ENCODE peak calls at places on chromosomes 5 and 9, in nine cellular contexts. One of them, this sample, is unnamed.

GRCh38 chr9:131668439-131669233 is 71.2 kb downstream of the RAPGEF1 start:
- DNase-seq in hepatic stellate cell: peak; percentile 77
- DNase-seq in germinal center: peak; percentile 64
- DNase-seq in NCI-H1417: no peak
- DNase-seq in activated CD8-positive, alpha-beta memory T cell treated with anti-CD3 and anti-CD28 coated beads, Interleukin-2, amount 50 U/mL, for 48 hours: peak; percentile 85
- DNase-seq in epithelial cell of esophagus: no peak
- DNase-seq in left cardiac atrium: no peak
- DNase-seq in NCI-H1694: no peak
- DNase-seq in activated CD8-positive, alpha-beta T cell treated with anti-CD3 and anti-CD28 coated beads for 36 hours: peak; percentile 87
- DNase-seq in this sample: no peak

GRCh38 chr5:132420706-132421272 is 51.3 kb downstream of the SLC22A5 start:
- DNase-seq in hepatic stellate cell: no peak
- DNase-seq in germinal center: peak; percentile 59
- DNase-seq in NCI-H1417: no peak
- DNase-seq in activated CD8-positive, alpha-beta memory T cell treated with anti-CD3 and anti-CD28 coated beads, Interleukin-2, amount 50 U/mL, for 48 hours: peak; percentile 57
- DNase-seq in epithelial cell of esophagus: no peak
- DNase-seq in left cardiac atrium: no peak
- DNase-seq in NCI-H1694: no peak
- DNase-seq in activated CD8-positive, alpha-beta T cell treated with anti-CD3 and anti-CD28 coated beads for 36 hours: peak; percentile 41
- DNase-seq in this sample: no peak

GRCh38 chr9:12730198-12730597 is 37.0 kb downstream of the TYRP1 start:
- DNase-seq in hepatic stellate cell: no peak
- DNase-seq in germinal center: no peak
- DNase-seq in NCI-H1417: no peak
- DNase-seq in activated CD8-positive, alpha-beta memory T cell treated with anti-CD3 and anti-CD28 coated beads, Interleukin-2, amount 50 U/mL, for 48 hours: no peak
- DNase-seq in epithelial cell of esophagus: no peak
- DNase-seq in left cardiac atrium: no peak
- DNase-seq in NCI-H1694: no peak
- DNase-seq in activated CD8-positive, alpha-beta T cell treated with anti-CD3 and anti-CD28 coated beads for 36 hours: no peak
- DNase-seq in this sample: no peak

GRCh38 chr9:110050925-110051355 is 157.0 kb downstream of the C9orf152 start:
- DNase-seq in hepatic stellate cell: peak; percentile 74
- DNase-seq in germinal center: peak; percentile 27
- DNase-seq in NCI-H1417: no peak
- DNase-seq in activated CD8-positive, alpha-beta memory T cell treated with anti-CD3 and anti-CD28 coated beads, Interleukin-2, amount 50 U/mL, for 48 hours: no peak
- DNase-seq in epithelial cell of esophagus: peak; percentile 96
- DNase-seq in left cardiac atrium: peak; percentile 45
- DNase-seq in NCI-H1694: no peak
- DNase-seq in activated CD8-positive, alpha-beta T cell treated with anti-CD3 and anti-CD28 coated beads for 36 hours: peak; percentile 31
- DNase-seq in this sample: peak; percentile 87

GRCh38 chr9:31519826-31520225 is 864.6 kb upstream of the ACO1 start:
- DNase-seq in hepatic stellate cell: no peak
- DNase-seq in germinal center: no peak
- DNase-seq in NCI-H1417: no peak
- DNase-seq in activated CD8-positive, alpha-beta memory T cell treated with anti-CD3 and anti-CD28 coated beads, Interleukin-2, amount 50 U/mL, for 48 hours: no peak
- DNase-seq in epithelial cell of esophagus: no peak
- DNase-seq in left cardiac atrium: no peak
- DNase-seq in NCI-H1694: no peak
- DNase-seq in activated CD8-positive, alpha-beta T cell treated with anti-CD3 and anti-CD28 coated beads for 36 hours: no peak
- DNase-seq in this sample: no peak

GRCh38 chr9:97880336-97880735 is 27.3 kb downstream of the FOXE1 start:
- DNase-seq in hepatic stellate cell: no peak
- DNase-seq in germinal center: no peak
- DNase-seq in NCI-H1417: no peak
- DNase-seq in activated CD8-positive, alpha-beta memory T cell treated with anti-CD3 and anti-CD28 coated beads, Interleukin-2, amount 50 U/mL, for 48 hours: no peak
- DNase-seq in epithelial cell of esophagus: no peak
- DNase-seq in left cardiac atrium: no peak
- DNase-seq in NCI-H1694: no peak
- DNase-seq in activated CD8-positive, alpha-beta T cell treated with anti-CD3 and anti-CD28 coated beads for 36 hours: no peak
- DNase-seq in this sample: no peak

GRCh38 chr5:147635882-147636531 is 126.1 kb upstream of the DPYSL3 start:
- DNase-seq in hepatic stellate cell: no peak
- DNase-seq in germinal center: no peak
- DNase-seq in NCI-H1417: no peak
- DNase-seq in activated CD8-positive, alpha-beta memory T cell treated with anti-CD3 and anti-CD28 coated beads, Interleukin-2, amount 50 U/mL, for 48 hours: no peak
- DNase-seq in epithelial cell of esophagus: peak; percentile 5
- DNase-seq in left cardiac atrium: no peak
- DNase-seq in NCI-H1694: no peak
- DNase-seq in activated CD8-positive, alpha-beta T cell treated with anti-CD3 and anti-CD28 coated beads for 36 hours: no peak
- DNase-seq in this sample: no peak

GRCh38 chr5:93192107-93192506 is 388.9 kb downstream of the NR2F1-AS1 start:
- DNase-seq in hepatic stellate cell: peak; percentile 39
- DNase-seq in germinal center: no peak
- DNase-seq in NCI-H1417: no peak
- DNase-seq in activated CD8-positive, alpha-beta memory T cell treated with anti-CD3 and anti-CD28 coated beads, Interleukin-2, amount 50 U/mL, for 48 hours: no peak
- DNase-seq in epithelial cell of esophagus: peak; percentile 78
- DNase-seq in left cardiac atrium: no peak
- DNase-seq in NCI-H1694: no peak
- DNase-seq in activated CD8-positive, alpha-beta T cell treated with anti-CD3 and anti-CD28 coated beads for 36 hours: no peak
- DNase-seq in this sample: peak; percentile 73

GRCh38 chr9:116297346-116297745 is 143.8 kb downstream of the PAPPA start:
- DNase-seq in hepatic stellate cell: no peak
- DNase-seq in germinal center: no peak
- DNase-seq in NCI-H1417: no peak
- DNase-seq in activated CD8-positive, alpha-beta memory T cell treated with anti-CD3 and anti-CD28 coated beads, Interleukin-2, amount 50 U/mL, for 48 hours: no peak
- DNase-seq in epithelial cell of esophagus: no peak
- DNase-seq in left cardiac atrium: no peak
- DNase-seq in NCI-H1694: no peak
- DNase-seq in activated CD8-positive, alpha-beta T cell treated with anti-CD3 and anti-CD28 coated beads for 36 hours: no peak
- DNase-seq in this sample: no peak

GRCh38 chr5:14440598-14441401 is 140.8 kb upstream of the OTULINL start:
- DNase-seq in hepatic stellate cell: peak; percentile 83
- DNase-seq in germinal center: no peak
- DNase-seq in NCI-H1417: no peak
- DNase-seq in activated CD8-positive, alpha-beta memory T cell treated with anti-CD3 and anti-CD28 coated beads, Interleukin-2, amount 50 U/mL, for 48 hours: no peak
- DNase-seq in epithelial cell of esophagus: peak; percentile 65
- DNase-seq in left cardiac atrium: peak; percentile 75
- DNase-seq in NCI-H1694: peak; percentile 58
- DNase-seq in activated CD8-positive, alpha-beta T cell treated with anti-CD3 and anti-CD28 coated beads for 36 hours: no peak
- DNase-seq in this sample: no peak

GRCh38 chr5:37554938-37555337 is 175.8 kb downstream of the WDR70 start:
- DNase-seq in hepatic stellate cell: no peak
- DNase-seq in germinal center: peak; percentile 19
- DNase-seq in NCI-H1417: no peak
- DNase-seq in activated CD8-positive, alpha-beta memory T cell treated with anti-CD3 and anti-CD28 coated beads, Interleukin-2, amount 50 U/mL, for 48 hours: no peak
- DNase-seq in epithelial cell of esophagus: peak; percentile 59
- DNase-seq in left cardiac atrium: no peak
- DNase-seq in NCI-H1694: peak; percentile 21
- DNase-seq in activated CD8-positive, alpha-beta T cell treated with anti-CD3 and anti-CD28 coated beads for 36 hours: peak; percentile 7
- DNase-seq in this sample: peak; percentile 24

GRCh38 chr9:20640331-20641187 is 18.3 kb upstream of the MLLT3 start:
- DNase-seq in hepatic stellate cell: no peak
- DNase-seq in germinal center: peak; percentile 17
- DNase-seq in NCI-H1417: peak; percentile 73
- DNase-seq in activated CD8-positive, alpha-beta memory T cell treated with anti-CD3 and anti-CD28 coated beads, Interleukin-2, amount 50 U/mL, for 48 hours: peak; percentile 83
- DNase-seq in epithelial cell of esophagus: peak; percentile 89
- DNase-seq in left cardiac atrium: peak; percentile 61
- DNase-seq in NCI-H1694: peak; percentile 97
- DNase-seq in activated CD8-positive, alpha-beta T cell treated with anti-CD3 and anti-CD28 coated beads for 36 hours: peak; percentile 87
- DNase-seq in this sample: peak; percentile 80

GRCh38 chr5:112694853-112695709 is 42.6 kb upstream of the APC start:
- DNase-seq in hepatic stellate cell: no peak
- DNase-seq in germinal center: no peak
- DNase-seq in NCI-H1417: no peak
- DNase-seq in activated CD8-positive, alpha-beta memory T cell treated with anti-CD3 and anti-CD28 coated beads, Interleukin-2, amount 50 U/mL, for 48 hours: no peak
- DNase-seq in epithelial cell of esophagus: peak; percentile 7
- DNase-seq in left cardiac atrium: no peak
- DNase-seq in NCI-H1694: no peak
- DNase-seq in activated CD8-positive, alpha-beta T cell treated with anti-CD3 and anti-CD28 coated beads for 36 hours: no peak
- DNase-seq in this sample: peak; percentile 40

GRCh38 chr5:157516016-157516415 is 56.0 kb downstream of the NIPAL4 start:
- DNase-seq in hepatic stellate cell: peak; percentile 78
- DNase-seq in germinal center: no peak
- DNase-seq in NCI-H1417: no peak
- DNase-seq in activated CD8-positive, alpha-beta memory T cell treated with anti-CD3 and anti-CD28 coated beads, Interleukin-2, amount 50 U/mL, for 48 hours: peak; percentile 63
- DNase-seq in epithelial cell of esophagus: peak; percentile 79
- DNase-seq in left cardiac atrium: no peak
- DNase-seq in NCI-H1694: no peak
- DNase-seq in activated CD8-positive, alpha-beta T cell treated with anti-CD3 and anti-CD28 coated beads for 36 hours: peak; percentile 19
- DNase-seq in this sample: no peak

GRCh38 chr9:136007276-136007675 is 46.1 kb upstream of the UBAC1 start:
- DNase-seq in hepatic stellate cell: no peak
- DNase-seq in germinal center: no peak
- DNase-seq in NCI-H1417: no peak
- DNase-seq in activated CD8-positive, alpha-beta memory T cell treated with anti-CD3 and anti-CD28 coated beads, Interleukin-2, amount 50 U/mL, for 48 hours: no peak
- DNase-seq in epithelial cell of esophagus: no peak
- DNase-seq in left cardiac atrium: no peak
- DNase-seq in NCI-H1694: no peak
- DNase-seq in activated CD8-positive, alpha-beta T cell treated with anti-CD3 and anti-CD28 coated beads for 36 hours: no peak
- DNase-seq in this sample: no peak

GRCh38 chr9:129145841-129146292 is 32.2 kb downstream of the IER5L start:
- DNase-seq in hepatic stellate cell: peak; percentile 91
- DNase-seq in germinal center: no peak
- DNase-seq in NCI-H1417: no peak
- DNase-seq in activated CD8-positive, alpha-beta memory T cell treated with anti-CD3 and anti-CD28 coated beads, Interleukin-2, amount 50 U/mL, for 48 hours: no peak
- DNase-seq in epithelial cell of esophagus: no peak
- DNase-seq in left cardiac atrium: peak; percentile 60
- DNase-seq in NCI-H1694: no peak
- DNase-seq in activated CD8-positive, alpha-beta T cell treated with anti-CD3 and anti-CD28 coated beads for 36 hours: no peak
- DNase-seq in this sample: no peak

This sample was measured in foreskin keratinocyte.